ENCODE peak calls at places on chromosome 22, in five cellular contexts. N is AG04450, D is right lobe of liver, F is right atrium auricular region, W is IMR-90. I is an unnamed sample.

GRCh38 chr22:41576877-41577276 is 12.8 kb downstream of the PMM1 start:
- DNase-seq in N (no peak), D (peak; percentile 67), F (no peak), W (peak; percentile 52), I (no peak)

GRCh38 chr22:37681556-37682049 is 4.5 kb upstream of the NOL12 start:
- DNase-seq in N (no peak), D (peak; percentile 87), F (peak; percentile 78), W (peak; percentile 77), I (peak; percentile 80)

GRCh38 chr22:44538071-44538470 is 40.0 kb upstream of the RTL6 start:
- DNase-seq in N (no peak), D (no peak), F (no peak), W (peak; percentile 43), I (no peak)

GRCh38 chr22:44202261-44202789 is 21.6 kb downstream of the PARVG start:
- DNase-seq in N (peak; percentile 70), D (no peak), F (no peak), W (peak; percentile 90), I (no peak)

GRCh38 chr22:22123118-22123959 is 121.2 kb upstream of the VPREB1 start:
- DNase-seq in N (no peak), D (no peak), F (no peak), W (no peak), I (no peak)

GRCh38 chr22:50530280-50530856 is 556 bp upstream of the TYMP start:
- DNase-seq in N (no peak), D (peak; percentile 97), F (peak; percentile 90), W (peak; percentile 44), I (peak; percentile 90)

GRCh38 chr22:24894998-24895397 is 51.5 kb downstream of the LHFPL7 start:
- DNase-seq in N (no peak), D (peak; percentile 83), F (peak; percentile 87), W (no peak), I (peak; percentile 70)

GRCh38 chr22:20437253-20438065 is at the start of gene SCARF2:
- DNase-seq in N (no peak), D (no peak), F (no peak), W (peak; percentile 62), I (no peak)

GRCh38 chr22:45064313-45065268 is 54.8 kb upstream of the PHF21B start:
- DNase-seq in N (peak; percentile 26), D (no peak), F (no peak), W (peak; percentile 87), I (no peak)

GRCh38 chr22:31105282-31105929 is 2.0 kb downstream of the SELENOM start:
- DNase-seq in N (no peak), D (no peak), F (no peak), W (no peak), I (no peak)

GRCh38 chr22:31104869-31105268 is 2.5 kb downstream of the SELENOM start:
- DNase-seq in N (no peak), D (peak; percentile 47), F (no peak), W (no peak), I (no peak)

GRCh38 chr22:31106651-31107205 is 640 bp downstream of the SELENOM start:
- DNase-seq in N (no peak), D (peak; percentile 51), F (no peak), W (peak; percentile 55), I (no peak)

GRCh38 chr22:31107206-31108118 is at the start of gene SELENOM:
- DNase-seq in N (peak; percentile 97), D (peak; percentile 96), F (peak; percentile 98), W (peak; percentile 98), I (peak; percentile 96)

GRCh38 chr22:31106001-31106571 is 1.3 kb downstream of the SELENOM start:
- DNase-seq in N (no peak), D (no peak), F (no peak), W (no peak), I (no peak)
- H3K27ac ChIP-seq in N (peak overlapping the region; percentile 47), D (no peak overlapping the region), F (peak overlapping the region; percentile 98), W (peak overlapping the region; percentile 94), I (peak overlapping the region; percentile 94)

GRCh38 chr22:39230261-39231196 is 14.3 kb downstream of the PDGFB start:
- DNase-seq in N (no peak), D (peak; percentile 42), F (no peak), W (no peak), I (no peak)

GRCh38 chr22:39231197-39231950 is 13.4 kb downstream of the PDGFB start:
- DNase-seq in N (no peak), D (peak; percentile 39), F (no peak), W (no peak), I (no peak)

GRCh38 chr22:39229075-39229474 is 15.7 kb downstream of the PDGFB start:
- DNase-seq in N (no peak), D (no peak), F (no peak), W (no peak), I (no peak)

GRCh38 chr22:39227542-39228272 is 17.1 kb downstream of the PDGFB start:
- DNase-seq in N (no peak), D (no peak), F (no peak), W (no peak), I (no peak)

GRCh38 chr22:39229688-39230260 is 15.0 kb downstream of the PDGFB start:
- DNase-seq in N (no peak), D (no peak), F (no peak), W (no peak), I (no peak)
- H3K27ac ChIP-seq in N (no peak overlapping the region), D (no peak overlapping the region), F (no peak overlapping the region), W (no peak overlapping the region), I (no peak overlapping the region)

DNA sequence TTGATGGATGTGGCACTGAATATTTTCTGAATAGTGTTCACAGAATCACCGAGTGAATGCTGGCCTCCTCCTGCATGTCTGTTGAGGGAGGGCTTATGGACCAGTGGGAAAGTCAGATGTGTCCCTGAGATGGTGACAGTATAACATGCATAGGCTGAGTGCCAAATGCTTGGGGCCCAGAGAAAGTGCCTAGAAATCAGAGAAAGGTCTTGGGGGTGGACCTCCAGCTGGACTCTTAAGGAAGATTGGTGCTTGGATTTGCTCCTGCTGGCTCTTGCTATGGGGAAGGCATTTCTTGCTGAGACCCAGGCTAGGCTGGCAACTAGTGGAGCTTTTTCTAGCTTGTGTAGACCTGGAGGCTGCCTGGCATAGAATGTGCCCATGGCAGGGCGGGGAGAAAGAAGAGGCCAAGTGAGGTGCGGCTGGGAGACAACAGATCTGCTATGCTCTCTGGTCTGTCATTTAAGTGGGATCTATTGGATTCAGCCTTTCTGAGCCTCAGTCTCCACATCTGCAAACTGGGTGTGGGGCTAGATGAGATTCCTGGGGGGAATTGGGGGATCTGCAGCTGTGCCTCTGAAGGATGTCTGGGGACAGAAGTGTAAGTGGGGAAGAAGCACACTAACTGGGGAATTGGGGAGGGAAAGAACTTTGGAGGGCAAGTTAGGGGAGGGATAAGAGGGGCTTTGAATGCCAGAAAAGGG is 27.4 kb downstream of the ZNRF3 start:
- DNase-seq in N (no peak), D (no peak), F (no peak), W (no peak), I (no peak)
- H3K27ac ChIP-seq in N (no peak overlapping the region), D (no peak overlapping the region), F (peak overlapping the region; percentile 82), W (no peak overlapping the region), I (no peak overlapping the region)

DNA sequence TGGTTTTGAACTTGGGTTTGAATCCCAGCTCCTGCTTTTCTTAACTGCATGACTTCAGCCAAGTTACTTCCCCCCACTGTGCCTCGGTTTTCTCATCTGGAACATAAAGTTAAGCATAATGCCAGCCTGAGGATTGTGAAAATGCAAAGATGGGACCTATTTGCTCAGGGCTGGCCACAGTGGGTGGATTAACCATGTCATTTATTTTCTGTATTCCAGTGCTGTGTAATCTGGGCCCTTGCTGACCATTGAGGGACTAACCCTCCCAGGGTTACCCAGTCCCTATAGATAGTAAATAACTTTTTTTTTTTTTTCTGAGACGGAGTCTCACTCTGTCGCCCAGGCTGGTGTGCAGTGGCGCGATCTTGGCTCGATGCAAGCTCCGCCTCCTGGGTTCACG is 1.5 kb upstream of the VPREB3 start:
- DNase-seq in N (no peak), D (no peak), F (no peak), W (no peak), I (no peak)
- H3K27ac ChIP-seq in N (no peak overlapping the region), D (no peak overlapping the region), F (no peak overlapping the region), W (no peak overlapping the region), I (no peak overlapping the region)

DNA sequence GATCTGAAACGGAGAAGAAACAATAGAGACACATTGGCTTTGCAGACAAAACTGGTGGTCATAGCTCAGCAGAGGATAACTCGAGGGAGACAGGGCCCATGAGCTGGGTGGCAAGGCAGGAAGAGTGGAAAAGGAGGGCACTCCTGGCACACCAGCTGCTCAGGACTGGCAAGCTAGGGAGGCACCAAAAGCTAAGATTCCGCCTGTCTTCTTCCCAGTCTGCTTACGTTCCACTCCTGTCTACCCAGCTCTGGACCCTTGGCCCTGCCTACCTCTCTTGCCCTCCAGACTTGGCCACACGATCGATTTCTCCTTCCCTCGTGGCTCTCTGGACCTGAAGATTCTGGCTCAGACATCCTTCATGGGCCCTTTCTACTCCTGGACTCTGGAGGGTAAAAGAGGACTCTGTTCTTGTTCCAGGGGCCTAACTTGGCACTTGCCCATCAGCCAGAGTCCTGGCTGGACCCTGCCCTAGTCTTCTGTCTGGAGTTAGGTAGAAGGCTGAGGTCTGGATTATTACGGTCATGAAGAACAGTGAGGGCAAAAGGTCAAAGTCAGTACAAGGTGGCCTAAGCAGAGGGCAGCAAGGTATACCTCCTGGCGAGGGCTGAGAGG is 115.2 kb upstream of the PITPNB start:
- DNase-seq in N (no peak), D (no peak), F (no peak), W (no peak), I (peak; percentile 10)
- H3K27ac ChIP-seq in N (no peak overlapping the region), D (no peak overlapping the region), F (peak overlapping the region; percentile 84), W (no peak overlapping the region), I (peak overlapping the region; percentile 82)

GRCh38 chr22:46719921-46720320 is 18.1 kb downstream of the CERK start:
- DNase-seq in N (no peak), D (no peak), F (no peak), W (no peak), I (no peak)

GRCh38 chr22:46712288-46712687 is 25.8 kb downstream of the CERK start:
- DNase-seq in N (no peak), D (no peak), F (no peak), W (no peak), I (no peak)

GRCh38 chr22:46708766-46709330 is 29.2 kb downstream of the CERK start:
- DNase-seq in N (no peak), D (no peak), F (no peak), W (no peak), I (no peak)

GRCh38 chr22:46710842-46711241 is 27.2 kb downstream of the CERK start:
- DNase-seq in N (no peak), D (no peak), F (no peak), W (no peak), I (no peak)

DNA sequence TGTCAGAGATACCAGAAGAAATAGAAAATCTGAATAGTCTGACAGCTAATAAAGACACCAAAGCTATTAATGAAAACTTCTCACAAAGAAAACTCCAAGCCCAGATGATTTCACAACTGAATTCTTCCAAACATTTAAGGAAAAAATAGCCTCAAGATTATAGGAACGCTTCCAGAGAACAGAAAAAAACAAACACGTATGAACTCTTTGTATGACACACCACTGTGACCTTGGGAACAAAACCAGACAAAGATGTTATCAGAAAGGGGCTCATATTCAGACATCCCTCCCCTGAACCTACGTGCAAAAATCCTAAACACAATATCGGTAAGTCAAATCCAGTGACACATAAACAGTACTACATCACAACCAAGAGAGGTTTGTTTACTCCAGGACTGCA is 23.5 kb downstream of the CERK start:
- DNase-seq in N (no peak), D (no peak), F (no peak), W (peak; percentile 57), I (no peak)
- H3K27ac ChIP-seq in N (no peak overlapping the region), D (no peak overlapping the region), F (peak overlapping the region; percentile 23), W (no peak overlapping the region), I (no peak overlapping the region)

GRCh38 chr22:35915477-35916013 is 113.1 kb downstream of the RBFOX2 start:
- DNase-seq in N (no peak), D (no peak), F (no peak), W (peak; percentile 66), I (no peak)
- H3K27ac ChIP-seq in N (peak overlapping the region; percentile 66), D (peak overlapping the region; percentile 76), F (peak overlapping the region; percentile 86), W (peak overlapping the region; percentile 80), I (peak overlapping the region; percentile 93)